ENCODE peak calls at places on chromosomes 2 and 18, in five cellular contexts. D is fibroblast of the aortic adventitia, L is tibial artery, V is left kidney, F is kidney. X is an unnamed sample.

GRCh38 chr2:72176281-72176680 is 28.6 kb upstream of the CYP26B1 start:
- DNase-seq in D (no peak), V (no peak), F (no peak), L (no peak), X (no peak)

GRCh38 chr2:102141915-102142828 is at the start of gene IL1R1:
- DNase-seq in F (peak; percentile 96), L (peak; percentile 78), V (peak; percentile 93), D (peak; percentile 74), X (no peak)

GRCh38 chr2:216114476-216115223 is 5.5 kb downstream of the XRCC5 start:
- DNase-seq in F (peak; percentile 99), L (peak; percentile 99), V (peak; percentile 100), D (peak; percentile 100), X (peak; percentile 94)

GRCh38 chr2:216115224-216115582 is 6.1 kb downstream of the XRCC5 start:
- DNase-seq in L (no peak), V (peak; percentile 70), F (no peak), D (no peak), X (no peak)

GRCh38 chr18:58223717-58224424 is 179.8 kb downstream of the NEDD4L start:
- DNase-seq in F (peak; percentile 71), L (no peak), D (peak; percentile 80), V (peak; percentile 57), X (peak; percentile 96)

GRCh38 chr2:96342085-96342484 is 6.5 kb downstream of the NCAPH start:
- DNase-seq in V (no peak), F (no peak), D (peak; percentile 90), L (no peak), X (peak; percentile 35)

GRCh38 chr2:149049142-149049541 is 10.6 kb downstream of the LYPD6B start:
- DNase-seq in L (no peak), F (no peak), D (peak; percentile 21), V (no peak), X (peak; percentile 89)

GRCh38 chr18:45617284-45617683 is 2.0 kb downstream of the SLC14A2 start:
- DNase-seq in F (peak; percentile 94), V (no peak), L (peak; percentile 93), D (peak; percentile 95), X (peak; percentile 80)

GRCh38 chr2:229454934-229455631 is 184.0 kb upstream of the PID1 start:
- DNase-seq in F (no peak), L (no peak), V (no peak), D (peak; percentile 91), X (peak; percentile 88)

GRCh38 chr2:66700181-66700686 is 265.3 kb downstream of the MEIS1 start:
- DNase-seq in D (peak; percentile 24), L (no peak), V (peak; percentile 95), F (no peak), X (no peak)

GRCh38 chr2:171893196-171893823 is 734 bp downstream of the SLC25A12 start:
- DNase-seq in F (no peak), V (no peak), L (no peak), D (peak; percentile 33), X (peak; percentile 3)

GRCh38 chr18:79867666-79868065 is 69.9 kb downstream of the KCNG2 start:
- DNase-seq in D (no peak), V (no peak), F (no peak), L (peak; percentile 14), X (no peak)

GRCh38 chr2:235032949-235033348 is 81.1 kb downstream of the SH3BP4 start:
- DNase-seq in F (no peak), D (no peak), L (no peak), V (no peak), X (no peak)

GRCh38 chr2:163132850-163133249 is 294.3 kb upstream of the KCNH7 start:
- DNase-seq in F (no peak), L (no peak), D (peak; percentile 13), V (peak; percentile 14), X (peak; percentile 10)

GRCh38 chr2:23642516-23642915 is 257.5 kb downstream of the KLHL29 start:
- DNase-seq in V (no peak), L (no peak), F (no peak), D (no peak), X (no peak)

GRCh38 chr18:69898241-69898861 is 49.3 kb downstream of the CD226 start:
- DNase-seq in D (no peak), V (no peak), L (no peak), F (no peak), X (no peak)

GRCh38 chr2:10501980-10502802 is 54.1 kb upstream of the ODC1 start:
- DNase-seq in L (no peak), D (no peak), F (peak; percentile 43), V (peak; percentile 45), X (no peak)

GRCh38 chr18:58338961-58339722 is 289.7 kb downstream of the ALPK2 start:
- DNase-seq in F (no peak), V (peak; percentile 82), D (peak; percentile 9), L (no peak), X (no peak)

GRCh38 chr2:148756292-148756975 is 111.9 kb downstream of the EPC2 start:
- DNase-seq in L (no peak), F (no peak), V (no peak), D (peak; percentile 2), X (peak; percentile 83)

GRCh38 chr18:48774941-48775340 is 175.8 kb downstream of the SMAD7 start:
- DNase-seq in V (no peak), D (no peak), F (no peak), L (no peak), X (no peak)

GRCh38 chr2:176097820-176098365 is 1.7 kb upstream of the HOXD12 start:
- DNase-seq in D (no peak), L (no peak), F (no peak), V (no peak), X (no peak)

GRCh38 chr2:148936857-148937450 is 61.9 kb downstream of the KIF5C start:
- DNase-seq in L (no peak), F (no peak), D (no peak), V (no peak), X (no peak)

GRCh38 chr2:150853258-150853657 is 365.8 kb upstream of the RND3 start:
- DNase-seq in F (no peak), L (no peak), V (no peak), D (no peak), X (no peak)

GRCh38 chr2:38415023-38415422 is 38.0 kb upstream of the ATL2 start:
- DNase-seq in L (no peak), V (no peak), F (no peak), D (no peak), X (no peak)

X was measured in foreskin keratinocyte.